ENCODE peak calls at places on chromosomes 1 and 21, in five cellular contexts. K, L, P, Q and X are unnamed samples.

GRCh38 chr21:38807987-38808386 is 2.3 kb downstream of the ETS2 start:
- DNase-seq in K (no peak), L (no peak), P (no peak), Q (no peak), X (no peak)

GRCh38 chr1:41277371-41277994 is 35.4 kb upstream of the SCMH1 start:
- DNase-seq in K (no peak), L (no peak), P (no peak), Q (peak; percentile 86), X (no peak)

GRCh38 chr1:41152622-41153044 is 89.5 kb downstream of the SCMH1 start:
- DNase-seq in K (peak; percentile 96), L (no peak), P (no peak), Q (no peak), X (no peak)

GRCh38 chr1:171916315-171916771 is 75.0 kb downstream of the DNM3 start:
- DNase-seq in K (no peak), L (no peak), P (no peak), Q (no peak), X (no peak)

GRCh38 chr1:54606096-54606989 is 17.0 kb downstream of the FAM151A start:
- DNase-seq in K (no peak), L (no peak), P (no peak), Q (no peak), X (no peak)

GRCh38 chr1:37673920-37674319 is 18.4 kb upstream of the CDCA8 start:
- DNase-seq in K (no peak), L (no peak), P (no peak), Q (peak; percentile 30), X (peak; percentile 79)

GRCh38 chr1:16906873-16907272 is 11.1 kb downstream of the RNU1-2 start:
- DNase-seq in K (no peak), L (no peak), P (no peak), Q (peak; percentile 67), X (no peak)

GRCh38 chr1:98817830-98818229 is 156.3 kb downstream of the SNX7 start:
- DNase-seq in K (no peak), L (no peak), P (no peak), Q (no peak), X (no peak)

GRCh38 chr1:12276225-12276624 is 46.4 kb downstream of the VPS13D start:
- DNase-seq in K (peak; percentile 59), L (no peak), P (peak; percentile 35), Q (no peak), X (no peak)

GRCh38 chr21:29829514-29830255 is 110.1 kb downstream of the GRIK1 start:
- DNase-seq in K (peak; percentile 12), L (no peak), P (no peak), Q (no peak), X (no peak)

GRCh38 chr1:181089017-181089776 is 697 bp downstream of the IER5 start:
- DNase-seq in K (no peak), L (peak; percentile 51), P (peak; percentile 44), Q (peak; percentile 84), X (peak; percentile 43)

GRCh38 chr1:177592624-177593023 is 377.2 kb downstream of the SEC16B start:
- DNase-seq in K (no peak), L (no peak), P (no peak), Q (no peak), X (no peak)

GRCh38 chr1:24362982-24363614 is 43.9 kb downstream of the GRHL3 start:
- DNase-seq in K (peak; percentile 99), L (no peak), P (no peak), Q (no peak), X (no peak)

GRCh38 chr1:205217418-205217817 is 5.9 kb upstream of the DSTYK start:
- DNase-seq in K (no peak), L (no peak), P (no peak), Q (no peak), X (no peak)

GRCh38 chr1:29650041-29650400 is 413.7 kb downstream of the PTPRU start:
- DNase-seq in K (no peak), L (no peak), P (no peak), Q (no peak), X (no peak)

GRCh38 chr1:61980561-61980960 is 214.1 kb upstream of the L1TD1 start:
- DNase-seq in K (peak; percentile 36), L (no peak), P (no peak), Q (no peak), X (peak; percentile 55)

GRCh38 chr1:160624464-160624863 is 22.4 kb downstream of the SLAMF1 start:
- DNase-seq in K (no peak), L (no peak), P (no peak), Q (no peak), X (no peak)

GRCh38 chr21:34580181-34580700 is 34.7 kb downstream of the RCAN1 start:
- DNase-seq in K (peak; percentile 5), L (no peak), P (peak; percentile 59), Q (no peak), X (no peak)

GRCh38 chr1:40932004-40932403 is 47.5 kb upstream of the CTPS1 start:
- DNase-seq in K (no peak), L (no peak), P (no peak), Q (no peak), X (no peak)

GRCh38 chr1:25033828-25034451 is 103.9 kb upstream of the RUNX3 start:
- DNase-seq in K (no peak), L (peak; percentile 83), P (peak; percentile 46), Q (peak; percentile 80), X (peak; percentile 61)

GRCh38 chr21:42679319-42679981 is 26.0 kb downstream of the PDE9A start:
- DNase-seq in K (no peak), L (no peak), P (no peak), Q (no peak), X (no peak)

GRCh38 chr1:20380616-20381035 is 90.0 kb downstream of the VWA5B1 start:
- DNase-seq in K (peak; percentile 96), L (peak; percentile 61), P (no peak), Q (no peak), X (no peak)

GRCh38 chr1:23357112-23357908 is 12.3 kb downstream of the ZNF436 start:
- DNase-seq in K (no peak), L (no peak), P (no peak), Q (no peak), X (no peak)

GRCh38 chr1:218257971-218258370 is 27.1 kb upstream of the RRP15 start:
- DNase-seq in K (no peak), L (no peak), P (no peak), Q (no peak), X (no peak)

GRCh38 chr1:66933887-66934700 is 9.3 kb downstream of the MIER1 start:
- DNase-seq in K (no peak), L (no peak), P (no peak), Q (no peak), X (no peak)

GRCh38 chr21:41634211-41634694 is 126.3 kb upstream of the TMPRSS2 start:
- DNase-seq in K (no peak), L (no peak), P (no peak), Q (peak; percentile 94), X (no peak)

GRCh38 chr1:59900640-59901039 is 25.9 kb downstream of the CYP2J2 start:
- DNase-seq in K (peak; percentile 14), L (no peak), P (no peak), Q (no peak), X (no peak)
- TF ChIP-seq CTCF in K (peak; percentile 18), L (no peak), P (no peak), Q (no peak), X (no peak)

DNA sequence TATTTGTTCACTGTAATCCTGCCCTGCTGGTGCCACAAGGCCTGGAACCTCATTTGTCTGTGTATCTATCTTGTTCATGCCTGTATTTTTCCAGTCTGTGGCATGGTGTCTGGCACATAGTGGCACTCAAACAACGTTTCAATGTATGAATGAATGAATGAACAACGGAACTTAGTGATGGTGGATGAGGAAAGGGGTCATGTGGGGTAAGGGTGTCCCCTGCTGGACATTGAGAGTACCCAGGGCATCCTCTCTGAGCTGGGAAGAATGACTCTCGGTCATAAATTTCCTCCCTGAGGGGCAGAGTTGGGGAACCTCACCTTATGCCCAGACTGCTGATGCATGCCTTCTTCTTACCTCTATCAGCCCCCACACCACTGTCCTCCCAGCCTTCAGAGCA is 18.9 kb upstream of the ZNF683 start:
- DNase-seq in K (peak; percentile 70), L (no peak), P (no peak), Q (no peak), X (peak; percentile 71)
- TF ChIP-seq CTCF in K (peak; percentile 98), L (peak; percentile 30), P (no peak), Q (peak; percentile 29), X (peak; percentile 82)

GRCh38 chr1:222071313-222071886 is 329.5 kb upstream of the DUSP10 start:
- DNase-seq in K (peak; percentile 18), L (no peak), P (no peak), Q (no peak), X (no peak)

GRCh38 chr1:222068937-222069336 is 327.0 kb upstream of the DUSP10 start:
- DNase-seq in K (peak; percentile 46), L (no peak), P (no peak), Q (no peak), X (no peak)

GRCh38 chr1:222074317-222074716 is 332.4 kb upstream of the DUSP10 start:
- DNase-seq in K (no peak), L (no peak), P (no peak), Q (no peak), X (no peak)

GRCh38 chr1:222077191-222077590 is 335.3 kb upstream of the DUSP10 start:
- DNase-seq in K (no peak), L (no peak), P (no peak), Q (no peak), X (no peak)

GRCh38 chr1:222073307-222073995 is 331.6 kb upstream of the DUSP10 start:
- DNase-seq in K (peak; percentile 95), L (no peak), P (no peak), Q (no peak), X (no peak)
- TF ChIP-seq CTCF in K (peak; percentile 24), L (no peak), P (no peak), Q (no peak), X (no peak)

GRCh38 chr1:3404801-3405200 is 49.7 kb upstream of the ARHGEF16 start:
- DNase-seq in K (no peak), L (no peak), P (no peak), Q (no peak), X (no peak)

GRCh38 chr1:3407021-3407420 is 47.4 kb upstream of the ARHGEF16 start:
- DNase-seq in K (no peak), L (no peak), P (no peak), Q (no peak), X (no peak)

GRCh38 chr1:3405491-3405890 is 49.0 kb upstream of the ARHGEF16 start:
- DNase-seq in K (no peak), L (no peak), P (no peak), Q (no peak), X (no peak)

GRCh38 chr1:3404301-3404700 is 50.2 kb upstream of the ARHGEF16 start:
- DNase-seq in K (no peak), L (no peak), P (no peak), Q (no peak), X (no peak)

DNA sequence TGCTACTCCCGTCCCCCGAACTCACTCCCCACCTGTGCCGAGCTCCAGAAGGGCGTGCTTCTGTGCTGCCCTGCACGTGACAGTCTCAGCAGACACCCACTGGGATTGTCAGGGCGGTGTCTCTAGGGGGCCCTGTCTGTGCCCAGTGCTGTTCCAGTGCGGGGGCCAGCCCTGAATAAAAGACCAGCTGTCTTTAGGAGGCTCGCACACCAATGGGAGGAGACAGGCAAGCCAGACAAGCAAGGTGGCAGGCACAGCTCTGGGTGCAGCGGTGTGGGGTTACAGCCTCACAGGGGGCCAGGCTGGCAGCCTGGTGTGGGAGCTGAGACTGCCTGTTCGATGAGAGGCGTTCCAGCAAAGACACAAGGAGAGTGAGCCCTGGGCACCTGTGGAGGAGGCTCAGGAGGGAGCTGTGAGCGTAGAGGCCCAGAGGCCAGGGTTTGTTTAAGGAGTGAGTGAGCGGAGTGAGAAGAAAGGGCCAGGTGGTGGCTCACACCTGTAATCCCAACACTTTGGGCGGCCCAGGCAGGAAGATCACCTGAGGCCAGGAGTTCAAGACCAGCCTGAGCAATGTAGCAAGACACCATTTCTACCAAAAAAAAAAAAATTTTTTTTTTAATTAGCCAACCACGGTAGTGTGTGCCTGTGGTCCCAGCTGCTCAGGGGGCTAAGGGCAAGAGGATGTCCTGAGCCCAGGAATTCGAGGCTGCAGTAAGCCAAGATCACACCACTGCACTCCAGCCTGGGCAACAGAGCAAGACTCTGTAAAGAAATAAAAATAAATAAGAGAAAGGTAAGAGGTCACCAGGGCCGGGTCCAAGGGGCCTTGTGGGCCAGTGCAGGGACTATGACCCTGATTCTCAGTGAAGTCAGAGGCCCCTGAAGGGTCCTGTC is 48.2 kb upstream of the ARHGEF16 start:
- DNase-seq in K (no peak), L (no peak), P (no peak), Q (no peak), X (no peak)
- TF ChIP-seq CTCF in K (no peak), L (no peak), P (no peak), Q (no peak), X (no peak)